ENCODE peak calls at places on chromosomes 7 and 10, in six cellular contexts. One of them, this sample, is unnamed.

GRCh38 chr7:28865494-28866257 is 92.5 kb downstream of the TRIL start:
- DNase-seq in GM12878: no peak
- DNase-seq in transverse colon: no peak
- DNase-seq in SK-N-MC: peak
- DNase-seq in HCT116: no peak
- DNase-seq in K562: no peak
- DNase-seq in this sample: no peak

GRCh38 chr10:71621783-71622526 is 97.6 kb downstream of the C10orf105 start:
- DNase-seq in GM12878: no peak
- DNase-seq in transverse colon: no peak
- DNase-seq in SK-N-MC: no peak
- DNase-seq in HCT116: peak
- DNase-seq in K562: no peak
- DNase-seq in this sample: no peak

GRCh38 chr10:56349611-56350010 is 11.4 kb downstream of the ZWINT start:
- DNase-seq in GM12878: no peak
- DNase-seq in transverse colon: no peak
- DNase-seq in SK-N-MC: no peak
- DNase-seq in HCT116: no peak
- DNase-seq in K562: no peak
- DNase-seq in this sample: no peak

GRCh38 chr10:49070701-49071100 is 44.6 kb downstream of the VSTM4 start:
- DNase-seq in GM12878: no peak
- DNase-seq in transverse colon: no peak
- DNase-seq in SK-N-MC: no peak
- DNase-seq in HCT116: no peak
- DNase-seq in K562: no peak
- DNase-seq in this sample: no peak

GRCh38 chr10:90945496-90946070 is 24.7 kb upstream of the ANKRD1 start:
- DNase-seq in GM12878: no peak
- DNase-seq in transverse colon: no peak
- DNase-seq in SK-N-MC: no peak
- DNase-seq in HCT116: no peak
- DNase-seq in K562: no peak
- DNase-seq in this sample: no peak

GRCh38 chr7:23693224-23693623 is 13.2 kb downstream of the FAM221A start:
- DNase-seq in GM12878: no peak
- DNase-seq in transverse colon: no peak
- DNase-seq in SK-N-MC: no peak
- DNase-seq in HCT116: no peak
- DNase-seq in K562: no peak
- DNase-seq in this sample: no peak

GRCh38 chr10:58460157-58460556 is 52.5 kb upstream of the BICC1 start:
- DNase-seq in GM12878: no peak
- DNase-seq in transverse colon: no peak
- DNase-seq in SK-N-MC: no peak
- DNase-seq in HCT116: no peak
- DNase-seq in K562: no peak
- DNase-seq in this sample: no peak

GRCh38 chr10:68261132-68261856 is 29.4 kb upstream of the ATOH7 start:
- DNase-seq in GM12878: no peak
- DNase-seq in transverse colon: peak
- DNase-seq in SK-N-MC: no peak
- DNase-seq in HCT116: no peak
- DNase-seq in K562: no peak
- DNase-seq in this sample: no peak

GRCh38 chr7:26199301-26200112 is 1.0 kb downstream of the HNRNPA2B1 start:
- DNase-seq in GM12878: no peak
- DNase-seq in transverse colon: peak
- DNase-seq in SK-N-MC: no peak
- DNase-seq in HCT116: no peak
- DNase-seq in K562: peak
- DNase-seq in this sample: peak

GRCh38 chr7:128168667-128169210 is 72.3 kb upstream of the LEP start:
- DNase-seq in GM12878: no peak
- DNase-seq in transverse colon: peak
- DNase-seq in SK-N-MC: no peak
- DNase-seq in HCT116: no peak
- DNase-seq in K562: peak
- DNase-seq in this sample: peak

GRCh38 chr7:121748546-121748945 is 124.4 kb upstream of the PTPRZ1 start:
- DNase-seq in GM12878: no peak
- DNase-seq in transverse colon: no peak
- DNase-seq in SK-N-MC: no peak
- DNase-seq in HCT116: no peak
- DNase-seq in K562: no peak
- DNase-seq in this sample: no peak

GRCh38 chr7:143494622-143495021 is 16.9 kb downstream of the TAS2R41 start:
- DNase-seq in GM12878: no peak
- DNase-seq in transverse colon: no peak
- DNase-seq in SK-N-MC: no peak
- DNase-seq in HCT116: no peak
- DNase-seq in K562: no peak
- DNase-seq in this sample: no peak

GRCh38 chr7:127911968-127912511 is 119.2 kb downstream of the LRRC4 start:
- DNase-seq in GM12878: peak
- DNase-seq in transverse colon: no peak
- DNase-seq in SK-N-MC: no peak
- DNase-seq in HCT116: no peak
- DNase-seq in K562: no peak
- DNase-seq in this sample: no peak

GRCh38 chr10:9268176-9268575 is 1213.7 kb downstream of the GATA3 start:
- DNase-seq in GM12878: no peak
- DNase-seq in transverse colon: no peak
- DNase-seq in SK-N-MC: no peak
- DNase-seq in HCT116: no peak
- DNase-seq in K562: no peak
- DNase-seq in this sample: no peak

GRCh38 chr10:70756710-70757360 is 28.3 kb downstream of the TBATA start:
- DNase-seq in GM12878: no peak
- DNase-seq in transverse colon: no peak
- DNase-seq in SK-N-MC: no peak
- DNase-seq in HCT116: no peak
- DNase-seq in K562: no peak
- DNase-seq in this sample: no peak

GRCh38 chr10:49592726-49593563 is 17.2 kb upstream of the SLC18A3 start:
- DNase-seq in GM12878: peak
- DNase-seq in transverse colon: peak
- DNase-seq in SK-N-MC: no peak
- DNase-seq in HCT116: peak
- DNase-seq in K562: peak
- DNase-seq in this sample: no peak

GRCh38 chr10:90674461-90674860 is 183.4 kb downstream of the HTR7 start:
- DNase-seq in GM12878: no peak
- DNase-seq in transverse colon: no peak
- DNase-seq in SK-N-MC: no peak
- DNase-seq in HCT116: no peak
- DNase-seq in K562: no peak
- DNase-seq in this sample: no peak

GRCh38 chr10:49610015-49610734 is at the start of gene SLC18A3:
- DNase-seq in GM12878: no peak
- DNase-seq in transverse colon: no peak
- DNase-seq in SK-N-MC: no peak
- DNase-seq in HCT116: no peak
- DNase-seq in K562: no peak
- DNase-seq in this sample: peak

GRCh38 chr7:104548861-104549260 is 220.5 kb downstream of the LHFPL3 start:
- DNase-seq in GM12878: no peak
- DNase-seq in transverse colon: no peak
- DNase-seq in SK-N-MC: no peak
- DNase-seq in HCT116: peak
- DNase-seq in K562: peak
- DNase-seq in this sample: no peak

GRCh38 chr7:138186951-138187351 is 110.7 kb downstream of the AKR1D1 start:
- DNase-seq in GM12878: no peak
- DNase-seq in transverse colon: no peak
- DNase-seq in SK-N-MC: no peak
- DNase-seq in HCT116: no peak
- DNase-seq in K562: no peak
- DNase-seq in this sample: no peak

GRCh38 chr10:103680869-103681236 is 174.5 kb downstream of the SH3PXD2A start:
- DNase-seq in GM12878: no peak
- DNase-seq in transverse colon: no peak
- DNase-seq in SK-N-MC: no peak
- DNase-seq in HCT116: no peak
- DNase-seq in K562: no peak
- DNase-seq in this sample: no peak

GRCh38 chr7:159097661-159098423 is 46.8 kb downstream of the VIPR2 start:
- DNase-seq in GM12878: no peak
- DNase-seq in transverse colon: peak
- DNase-seq in SK-N-MC: no peak
- DNase-seq in HCT116: no peak
- DNase-seq in K562: no peak
- DNase-seq in this sample: peak

GRCh38 chr10:1399431-1400120 is 337.7 kb downstream of the ADARB2 start:
- DNase-seq in GM12878: no peak
- DNase-seq in transverse colon: no peak
- DNase-seq in SK-N-MC: no peak
- DNase-seq in HCT116: no peak
- DNase-seq in K562: no peak
- DNase-seq in this sample: no peak

GRCh38 chr7:93575555-93576397 is 1.3 kb upstream of the CALCR start:
- DNase-seq in GM12878: no peak
- DNase-seq in transverse colon: no peak
- DNase-seq in SK-N-MC: no peak
- DNase-seq in HCT116: no peak
- DNase-seq in K562: no peak
- DNase-seq in this sample: no peak

GRCh38 chr7:123468303-123468702 is 66.1 kb downstream of the IQUB start:
- DNase-seq in GM12878: no peak
- DNase-seq in transverse colon: no peak
- DNase-seq in SK-N-MC: no peak
- DNase-seq in HCT116: no peak
- DNase-seq in K562: no peak
- DNase-seq in this sample: no peak

GRCh38 chr7:74453321-74454011 is at the start of gene GTF2IRD1:
- DNase-seq in GM12878: no peak
- DNase-seq in transverse colon: peak
- DNase-seq in SK-N-MC: no peak
- DNase-seq in HCT116: no peak
- DNase-seq in K562: peak
- DNase-seq in this sample: peak
- TF ChIP-seq POLR2AphosphoS5 in GM12878: no peak
- TF ChIP-seq POLR2AphosphoS5 in transverse colon: no peak
- TF ChIP-seq POLR2AphosphoS5 in SK-N-MC: no peak
- TF ChIP-seq POLR2AphosphoS5 in HCT116: no peak
- TF ChIP-seq POLR2AphosphoS5 in K562: no peak
- TF ChIP-seq POLR2AphosphoS5 in this sample: no peak

DNA sequence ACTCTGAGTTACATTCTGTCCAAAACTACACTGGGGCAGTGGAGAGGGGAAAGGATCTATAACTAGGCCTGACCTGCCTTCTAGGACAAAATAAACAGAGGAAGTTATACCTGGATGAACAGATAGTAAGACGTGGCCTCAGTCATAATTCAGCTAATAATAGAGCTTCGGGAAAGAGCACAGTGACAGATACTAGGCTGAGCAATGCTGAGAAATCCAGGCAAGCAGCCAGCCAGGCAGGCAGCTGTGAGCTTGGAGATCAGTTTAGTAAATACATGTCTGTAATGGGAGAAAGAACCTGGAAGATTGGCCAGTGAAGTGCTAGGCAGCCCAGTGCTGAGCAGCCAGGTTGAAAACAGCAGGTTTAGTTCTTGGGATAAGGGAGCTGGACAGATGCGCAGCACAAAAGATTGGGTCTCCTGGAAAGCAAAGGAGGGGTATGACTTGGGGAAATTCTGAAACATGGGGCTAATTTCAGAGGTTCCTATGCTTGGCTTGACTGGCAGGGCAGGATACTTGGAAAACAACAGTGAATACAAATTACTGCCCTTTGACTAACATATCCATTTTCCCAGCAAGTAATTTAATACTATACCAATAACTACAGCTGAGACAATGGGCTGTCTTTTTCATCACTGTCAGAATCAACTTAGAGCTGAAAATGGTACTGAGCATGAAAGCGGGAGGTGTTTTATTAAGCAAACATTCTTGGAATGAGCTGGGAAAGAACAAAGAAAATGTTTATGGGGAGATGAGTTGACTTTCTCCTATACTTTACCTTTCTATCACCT is 140.8 kb downstream of the DGKB start:
- DNase-seq in GM12878: no peak
- DNase-seq in transverse colon: peak
- DNase-seq in SK-N-MC: no peak
- DNase-seq in HCT116: no peak
- DNase-seq in K562: no peak
- DNase-seq in this sample: no peak
- TF ChIP-seq POLR2AphosphoS5 in GM12878: no peak
- TF ChIP-seq POLR2AphosphoS5 in transverse colon: no peak
- TF ChIP-seq POLR2AphosphoS5 in SK-N-MC: no peak
- TF ChIP-seq POLR2AphosphoS5 in HCT116: no peak
- TF ChIP-seq POLR2AphosphoS5 in K562: no peak
- TF ChIP-seq POLR2AphosphoS5 in this sample: no peak

DNA sequence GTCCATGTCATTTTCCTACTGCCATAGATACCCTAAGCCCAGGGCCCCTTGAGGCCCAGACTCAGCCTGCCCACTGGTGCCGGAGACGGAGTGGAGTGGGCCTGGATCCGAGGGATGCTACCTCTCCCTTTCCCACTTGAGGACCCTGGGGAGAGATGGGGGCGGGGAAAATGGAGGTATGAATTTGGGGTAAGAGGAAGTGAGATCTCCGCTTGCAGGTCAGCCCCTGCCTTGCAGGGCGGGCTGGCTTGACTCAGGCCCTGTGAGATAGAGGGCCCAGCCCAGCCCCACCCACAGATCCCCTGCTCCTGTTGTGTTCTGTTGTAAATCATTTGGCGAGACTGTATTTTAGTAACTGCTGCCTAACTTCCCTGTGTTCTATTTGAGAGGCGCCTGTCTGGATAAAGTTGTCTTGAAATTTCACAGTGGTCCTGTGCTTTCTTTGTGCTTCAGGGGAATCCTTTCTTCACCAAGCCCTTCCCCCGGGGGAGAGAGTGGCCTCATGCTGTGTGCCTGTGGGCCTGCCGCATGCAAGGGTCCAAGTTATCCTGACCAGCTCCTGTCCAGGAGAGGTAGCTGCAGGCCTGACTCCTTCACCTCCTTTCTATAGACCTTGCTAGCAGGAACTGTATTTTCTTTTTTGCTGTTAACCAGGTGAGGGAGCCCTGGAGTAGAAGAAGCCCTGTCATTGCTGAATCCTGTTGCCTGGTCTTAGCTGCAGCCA is 13.3 kb downstream of the YKT6 start:
- DNase-seq in GM12878: no peak
- DNase-seq in transverse colon: no peak
- DNase-seq in SK-N-MC: no peak
- DNase-seq in HCT116: peak
- DNase-seq in K562: peak
- DNase-seq in this sample: peak
- TF ChIP-seq POLR2AphosphoS5 in GM12878: no peak
- TF ChIP-seq POLR2AphosphoS5 in transverse colon: no peak
- TF ChIP-seq POLR2AphosphoS5 in SK-N-MC: no peak
- TF ChIP-seq POLR2AphosphoS5 in HCT116: no peak
- TF ChIP-seq POLR2AphosphoS5 in K562: no peak
- TF ChIP-seq POLR2AphosphoS5 in this sample: no peak

DNA sequence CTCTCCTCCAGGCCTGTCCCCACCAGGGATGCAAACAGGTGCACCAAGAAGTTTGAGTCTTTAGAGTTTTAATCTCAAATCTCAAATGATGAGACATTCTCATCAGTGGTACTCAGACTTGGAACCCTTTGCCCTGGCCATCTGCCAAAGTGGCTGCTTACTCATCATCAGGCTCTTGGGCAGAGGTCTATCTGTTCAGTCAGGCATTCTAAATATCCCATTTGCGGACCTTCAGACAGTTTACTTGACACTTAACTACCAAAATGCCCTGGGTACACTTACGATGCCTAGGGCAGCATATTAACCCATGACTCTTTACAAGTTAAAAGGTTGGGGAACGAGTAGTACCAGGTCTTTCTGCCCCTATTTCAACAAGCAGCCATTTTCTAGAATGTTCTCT is 61.2 kb upstream of the YAE1 start:
- DNase-seq in GM12878: no peak
- DNase-seq in transverse colon: no peak
- DNase-seq in SK-N-MC: no peak
- DNase-seq in HCT116: peak
- DNase-seq in K562: peak
- DNase-seq in this sample: no peak
- TF ChIP-seq POLR2AphosphoS5 in GM12878: no peak
- TF ChIP-seq POLR2AphosphoS5 in transverse colon: no peak
- TF ChIP-seq POLR2AphosphoS5 in SK-N-MC: no peak
- TF ChIP-seq POLR2AphosphoS5 in HCT116: no peak
- TF ChIP-seq POLR2AphosphoS5 in K562: no peak
- TF ChIP-seq POLR2AphosphoS5 in this sample: no peak

This sample was measured in suprapubic skin.